ENCODE peak calls at places on chromosome 10, in five cellular contexts. One of them, this sample, is unnamed.

GRCh38 chr10:119595715-119596515 is 849 bp downstream of the TIAL1 start:
- DNase-seq in NCI-H2081 treated with DMSO at 0.1 percent for 48 hours: no peak
- DNase-seq in NCI-H82: peak; percentile 55
- DNase-seq in naive thymus-derived CD4-positive, alpha-beta T cell: peak; percentile 43
- DNase-seq in NCI-H1417: peak; percentile 26
- DNase-seq in this sample: no peak

GRCh38 chr10:21754410-21755011 is 220.5 kb downstream of the MLLT10 start:
- DNase-seq in NCI-H82: peak; percentile 46
- DNase-seq in NCI-H2081 treated with DMSO at 0.1 percent for 48 hours: no peak
- DNase-seq in naive thymus-derived CD4-positive, alpha-beta T cell: no peak
- DNase-seq in NCI-H1417: no peak
- DNase-seq in this sample: no peak

GRCh38 chr10:6151087-6151977 is 51.4 kb upstream of the PFKFB3 start:
- DNase-seq in NCI-H82: peak; percentile 50
- DNase-seq in naive thymus-derived CD4-positive, alpha-beta T cell: peak; percentile 54
- DNase-seq in NCI-H1417: no peak
- DNase-seq in NCI-H2081 treated with DMSO at 0.1 percent for 48 hours: no peak
- DNase-seq in this sample: no peak

GRCh38 chr10:71621263-71621751 is 98.3 kb downstream of the C10orf105 start:
- DNase-seq in NCI-H82: no peak
- DNase-seq in NCI-H2081 treated with DMSO at 0.1 percent for 48 hours: no peak
- DNase-seq in NCI-H1417: no peak
- DNase-seq in naive thymus-derived CD4-positive, alpha-beta T cell: no peak
- DNase-seq in this sample: no peak

GRCh38 chr10:15539262-15539661 is 168.2 kb upstream of the FAM171A1 start:
- DNase-seq in NCI-H1417: no peak
- DNase-seq in NCI-H2081 treated with DMSO at 0.1 percent for 48 hours: no peak
- DNase-seq in naive thymus-derived CD4-positive, alpha-beta T cell: no peak
- DNase-seq in NCI-H82: no peak
- DNase-seq in this sample: no peak

GRCh38 chr10:124886195-124886594 is 55.7 kb upstream of the ZRANB1 start:
- DNase-seq in naive thymus-derived CD4-positive, alpha-beta T cell: no peak
- DNase-seq in NCI-H2081 treated with DMSO at 0.1 percent for 48 hours: no peak
- DNase-seq in NCI-H82: no peak
- DNase-seq in NCI-H1417: no peak
- DNase-seq in this sample: no peak

GRCh38 chr10:97752956-97753355 is 16.0 kb downstream of the ZFYVE27 start:
- DNase-seq in naive thymus-derived CD4-positive, alpha-beta T cell: no peak
- DNase-seq in NCI-H1417: no peak
- DNase-seq in NCI-H2081 treated with DMSO at 0.1 percent for 48 hours: no peak
- DNase-seq in NCI-H82: no peak
- DNase-seq in this sample: no peak

GRCh38 chr10:32982293-32982709 is 24.3 kb upstream of the ITGB1 start:
- DNase-seq in NCI-H82: no peak
- DNase-seq in naive thymus-derived CD4-positive, alpha-beta T cell: no peak
- DNase-seq in NCI-H1417: no peak
- DNase-seq in NCI-H2081 treated with DMSO at 0.1 percent for 48 hours: no peak
- DNase-seq in this sample: no peak

GRCh38 chr10:92291921-92292860 is 1.2 kb downstream of the MARCHF5 start:
- DNase-seq in NCI-H1417: peak; percentile 31
- DNase-seq in NCI-H2081 treated with DMSO at 0.1 percent for 48 hours: no peak
- DNase-seq in naive thymus-derived CD4-positive, alpha-beta T cell: peak; percentile 33
- DNase-seq in NCI-H82: peak; percentile 48
- DNase-seq in this sample: no peak

GRCh38 chr10:14587540-14588083 is 187.1 kb downstream of the FAM107B start:
- DNase-seq in naive thymus-derived CD4-positive, alpha-beta T cell: peak; percentile 64
- DNase-seq in NCI-H82: no peak
- DNase-seq in NCI-H2081 treated with DMSO at 0.1 percent for 48 hours: no peak
- DNase-seq in NCI-H1417: no peak
- DNase-seq in this sample: no peak

GRCh38 chr10:71767420-71768035 is 5.8 kb downstream of the VSIR start:
- DNase-seq in NCI-H1417: no peak
- DNase-seq in naive thymus-derived CD4-positive, alpha-beta T cell: no peak
- DNase-seq in NCI-H82: no peak
- DNase-seq in NCI-H2081 treated with DMSO at 0.1 percent for 48 hours: no peak
- DNase-seq in this sample: no peak

GRCh38 chr10:29480281-29480954 is 154.4 kb downstream of the SVIL start:
- DNase-seq in naive thymus-derived CD4-positive, alpha-beta T cell: no peak
- DNase-seq in NCI-H1417: peak; percentile 60
- DNase-seq in NCI-H82: no peak
- DNase-seq in NCI-H2081 treated with DMSO at 0.1 percent for 48 hours: no peak
- DNase-seq in this sample: peak; percentile 85

GRCh38 chr10:25016349-25017246 is at the start of gene THNSL1:
- DNase-seq in NCI-H1417: peak; percentile 95
- DNase-seq in naive thymus-derived CD4-positive, alpha-beta T cell: peak; percentile 98
- DNase-seq in NCI-H2081 treated with DMSO at 0.1 percent for 48 hours: peak; percentile 82
- DNase-seq in NCI-H82: peak; percentile 98
- DNase-seq in this sample: peak; percentile 99

GRCh38 chr10:70478191-70479160 is at the start of gene PALD1:
- DNase-seq in NCI-H2081 treated with DMSO at 0.1 percent for 48 hours: no peak
- DNase-seq in NCI-H1417: peak; percentile 50
- DNase-seq in NCI-H82: peak; percentile 78
- DNase-seq in naive thymus-derived CD4-positive, alpha-beta T cell: peak; percentile 15
- DNase-seq in this sample: no peak

GRCh38 chr10:132847856-132848255 is 61.9 kb upstream of the NKX6-2 start:
- DNase-seq in NCI-H82: no peak
- DNase-seq in NCI-H2081 treated with DMSO at 0.1 percent for 48 hours: no peak
- DNase-seq in naive thymus-derived CD4-positive, alpha-beta T cell: no peak
- DNase-seq in NCI-H1417: no peak
- DNase-seq in this sample: no peak

GRCh38 chr10:71739368-71739900 is 19.9 kb upstream of the C10orf105 start:
- DNase-seq in NCI-H82: no peak
- DNase-seq in naive thymus-derived CD4-positive, alpha-beta T cell: no peak
- DNase-seq in NCI-H2081 treated with DMSO at 0.1 percent for 48 hours: no peak
- DNase-seq in NCI-H1417: no peak
- DNase-seq in this sample: no peak

GRCh38 chr10:125125951-125126735 is 34.2 kb downstream of the CTBP2 start:
- DNase-seq in NCI-H82: no peak
- DNase-seq in NCI-H1417: no peak
- DNase-seq in NCI-H2081 treated with DMSO at 0.1 percent for 48 hours: no peak
- DNase-seq in naive thymus-derived CD4-positive, alpha-beta T cell: no peak
- DNase-seq in this sample: no peak

GRCh38 chr10:112287844-112288243 is 4.6 kb downstream of the TECTB start:
- DNase-seq in NCI-H2081 treated with DMSO at 0.1 percent for 48 hours: no peak
- DNase-seq in NCI-H1417: no peak
- DNase-seq in naive thymus-derived CD4-positive, alpha-beta T cell: no peak
- DNase-seq in NCI-H82: no peak
- DNase-seq in this sample: no peak

GRCh38 chr10:13949844-13950542 is 363.2 kb downstream of the PRPF18 start:
- DNase-seq in naive thymus-derived CD4-positive, alpha-beta T cell: no peak
- DNase-seq in NCI-H2081 treated with DMSO at 0.1 percent for 48 hours: no peak
- DNase-seq in NCI-H1417: no peak
- DNase-seq in NCI-H82: no peak
- DNase-seq in this sample: no peak

GRCh38 chr10:49382826-49383225 is 13.1 kb downstream of the DRGX start:
- DNase-seq in NCI-H2081 treated with DMSO at 0.1 percent for 48 hours: no peak
- DNase-seq in naive thymus-derived CD4-positive, alpha-beta T cell: no peak
- DNase-seq in NCI-H82: no peak
- DNase-seq in NCI-H1417: no peak
- DNase-seq in this sample: peak; percentile 67

GRCh38 chr10:21638681-21639080 is 104.6 kb downstream of the MLLT10 start:
- DNase-seq in NCI-H82: no peak
- DNase-seq in NCI-H1417: no peak
- DNase-seq in NCI-H2081 treated with DMSO at 0.1 percent for 48 hours: no peak
- DNase-seq in naive thymus-derived CD4-positive, alpha-beta T cell: no peak
- DNase-seq in this sample: no peak

GRCh38 chr10:5692476-5693358 is 8.1 kb downstream of the TASOR2 start:
- DNase-seq in naive thymus-derived CD4-positive, alpha-beta T cell: peak; percentile 58
- DNase-seq in NCI-H2081 treated with DMSO at 0.1 percent for 48 hours: no peak
- DNase-seq in NCI-H82: no peak
- DNase-seq in NCI-H1417: peak; percentile 77
- DNase-seq in this sample: no peak

GRCh38 chr10:102935939-102936605 is 18.0 kb downstream of the CNNM2 start:
- DNase-seq in naive thymus-derived CD4-positive, alpha-beta T cell: no peak
- DNase-seq in NCI-H2081 treated with DMSO at 0.1 percent for 48 hours: no peak
- DNase-seq in NCI-H82: no peak
- DNase-seq in NCI-H1417: no peak
- DNase-seq in this sample: no peak

GRCh38 chr10:72001026-72001380 is 36.8 kb downstream of the CHST3 start:
- DNase-seq in NCI-H82: no peak
- DNase-seq in NCI-H1417: no peak
- DNase-seq in NCI-H2081 treated with DMSO at 0.1 percent for 48 hours: no peak
- DNase-seq in naive thymus-derived CD4-positive, alpha-beta T cell: no peak
- DNase-seq in this sample: no peak

GRCh38 chr10:93859049-93859655 is 34.6 kb upstream of the SLC35G1 start:
- DNase-seq in NCI-H2081 treated with DMSO at 0.1 percent for 48 hours: no peak
- DNase-seq in NCI-H82: peak; percentile 5
- DNase-seq in naive thymus-derived CD4-positive, alpha-beta T cell: no peak
- DNase-seq in NCI-H1417: no peak
- DNase-seq in this sample: no peak

GRCh38 chr10:57482259-57482658 is 785.4 kb downstream of the IPMK start:
- DNase-seq in naive thymus-derived CD4-positive, alpha-beta T cell: no peak
- DNase-seq in NCI-H1417: no peak
- DNase-seq in NCI-H82: no peak
- DNase-seq in NCI-H2081 treated with DMSO at 0.1 percent for 48 hours: no peak
- DNase-seq in this sample: no peak

GRCh38 chr10:71201921-71202713 is 10.3 kb upstream of the UNC5B start:
- DNase-seq in NCI-H1417: no peak
- DNase-seq in naive thymus-derived CD4-positive, alpha-beta T cell: no peak
- DNase-seq in NCI-H2081 treated with DMSO at 0.1 percent for 48 hours: no peak
- DNase-seq in NCI-H82: no peak
- DNase-seq in this sample: no peak

GRCh38 chr10:103838851-103839512 is 16.4 kb downstream of the SH3PXD2A start:
- DNase-seq in NCI-H2081 treated with DMSO at 0.1 percent for 48 hours: no peak
- DNase-seq in naive thymus-derived CD4-positive, alpha-beta T cell: no peak
- DNase-seq in NCI-H82: no peak
- DNase-seq in NCI-H1417: no peak
- DNase-seq in this sample: no peak

GRCh38 chr10:69838853-69839252 is 37.1 kb downstream of the COL13A1 start:
- DNase-seq in NCI-H1417: no peak
- DNase-seq in NCI-H2081 treated with DMSO at 0.1 percent for 48 hours: no peak
- DNase-seq in naive thymus-derived CD4-positive, alpha-beta T cell: no peak
- DNase-seq in NCI-H82: no peak
- DNase-seq in this sample: no peak

GRCh38 chr10:44154956-44155355 is 229.9 kb downstream of the CXCL12 start:
- DNase-seq in NCI-H82: no peak
- DNase-seq in NCI-H1417: no peak
- DNase-seq in naive thymus-derived CD4-positive, alpha-beta T cell: no peak
- DNase-seq in NCI-H2081 treated with DMSO at 0.1 percent for 48 hours: no peak
- DNase-seq in this sample: no peak

GRCh38 chr10:87639493-87639892 is 20.2 kb upstream of the PAPSS2 start:
- DNase-seq in NCI-H1417: no peak
- DNase-seq in NCI-H2081 treated with DMSO at 0.1 percent for 48 hours: no peak
- DNase-seq in naive thymus-derived CD4-positive, alpha-beta T cell: no peak
- DNase-seq in NCI-H82: no peak
- DNase-seq in this sample: no peak

GRCh38 chr10:18565006-18565405 is 86.4 kb downstream of the NSUN6 start:
- DNase-seq in NCI-H82: no peak
- DNase-seq in naive thymus-derived CD4-positive, alpha-beta T cell: no peak
- DNase-seq in NCI-H2081 treated with DMSO at 0.1 percent for 48 hours: no peak
- DNase-seq in NCI-H1417: no peak
- DNase-seq in this sample: no peak

GRCh38 chr10:24457661-24458318 is 248.9 kb downstream of the KIAA1217 start:
- DNase-seq in NCI-H82: no peak
- DNase-seq in naive thymus-derived CD4-positive, alpha-beta T cell: no peak
- DNase-seq in NCI-H2081 treated with DMSO at 0.1 percent for 48 hours: no peak
- DNase-seq in NCI-H1417: no peak
- DNase-seq in this sample: no peak

This sample was measured in vagina.